ENCODE peak calls at places on chromosomes 4 and X, in eight cellular contexts. One of them, this sample, is unnamed.

GRCh38 chrX:140661657-140662056 is 47.9 kb upstream of the LINC00632 start:
- DNase-seq in CD8-positive, alpha-beta T cell: no peak
- DNase-seq in CD4-positive, CD25-positive, alpha-beta regulatory T cell: no peak
- DNase-seq in coronary artery: no peak
- DNase-seq in transverse colon: no peak
- DNase-seq in Panc1: no peak
- DNase-seq in neuronal stem cell: no peak
- DNase-seq in psoas muscle: no peak
- DNase-seq in this sample: no peak

GRCh38 chrX:12007881-12008280 is 130.4 kb upstream of the FRMPD4 start:
- DNase-seq in CD8-positive, alpha-beta T cell: no peak
- DNase-seq in CD4-positive, CD25-positive, alpha-beta regulatory T cell: peak
- DNase-seq in coronary artery: no peak
- DNase-seq in transverse colon: no peak
- DNase-seq in Panc1: no peak
- DNase-seq in neuronal stem cell: no peak
- DNase-seq in psoas muscle: no peak
- DNase-seq in this sample: peak

GRCh38 chrX:39688576-39689373 is 409.0 kb downstream of the BCOR start:
- DNase-seq in CD8-positive, alpha-beta T cell: no peak
- DNase-seq in CD4-positive, CD25-positive, alpha-beta regulatory T cell: peak
- DNase-seq in coronary artery: peak
- DNase-seq in transverse colon: peak
- DNase-seq in Panc1: no peak
- DNase-seq in neuronal stem cell: peak
- DNase-seq in psoas muscle: peak
- DNase-seq in this sample: no peak

GRCh38 chr4:15677507-15677988 is 4.1 kb upstream of the FAM200B start:
- DNase-seq in CD8-positive, alpha-beta T cell: no peak
- DNase-seq in CD4-positive, CD25-positive, alpha-beta regulatory T cell: no peak
- DNase-seq in coronary artery: no peak
- DNase-seq in transverse colon: peak
- DNase-seq in Panc1: no peak
- DNase-seq in neuronal stem cell: no peak
- DNase-seq in psoas muscle: no peak
- DNase-seq in this sample: peak

GRCh38 chrX:46637937-46638336 is 64.4 kb downstream of the CHST7 start:
- DNase-seq in CD8-positive, alpha-beta T cell: no peak
- DNase-seq in CD4-positive, CD25-positive, alpha-beta regulatory T cell: no peak
- DNase-seq in coronary artery: no peak
- DNase-seq in transverse colon: no peak
- DNase-seq in Panc1: no peak
- DNase-seq in neuronal stem cell: no peak
- DNase-seq in psoas muscle: no peak
- DNase-seq in this sample: peak

GRCh38 chr4:74794341-74794801 is at the start of gene BTC:
- DNase-seq in CD8-positive, alpha-beta T cell: no peak
- DNase-seq in CD4-positive, CD25-positive, alpha-beta regulatory T cell: no peak
- DNase-seq in coronary artery: peak
- DNase-seq in transverse colon: peak
- DNase-seq in Panc1: peak
- DNase-seq in neuronal stem cell: peak
- DNase-seq in psoas muscle: peak
- DNase-seq in this sample: no peak

GRCh38 chrX:22296871-22297270 is 24.2 kb downstream of the CBLL2 start:
- DNase-seq in CD8-positive, alpha-beta T cell: no peak
- DNase-seq in CD4-positive, CD25-positive, alpha-beta regulatory T cell: no peak
- DNase-seq in coronary artery: no peak
- DNase-seq in transverse colon: no peak
- DNase-seq in Panc1: no peak
- DNase-seq in neuronal stem cell: no peak
- DNase-seq in psoas muscle: no peak
- DNase-seq in this sample: no peak

GRCh38 chr4:149493492-149493891 is 322.2 kb downstream of the IQCM start:
- DNase-seq in CD8-positive, alpha-beta T cell: no peak
- DNase-seq in CD4-positive, CD25-positive, alpha-beta regulatory T cell: no peak
- DNase-seq in coronary artery: no peak
- DNase-seq in transverse colon: no peak
- DNase-seq in Panc1: no peak
- DNase-seq in neuronal stem cell: no peak
- DNase-seq in psoas muscle: no peak
- DNase-seq in this sample: no peak

GRCh38 chrX:53481093-53481492 is 46.9 kb upstream of the HSD17B10 start:
- DNase-seq in CD8-positive, alpha-beta T cell: no peak
- DNase-seq in CD4-positive, CD25-positive, alpha-beta regulatory T cell: peak
- DNase-seq in coronary artery: no peak
- DNase-seq in transverse colon: peak
- DNase-seq in Panc1: no peak
- DNase-seq in neuronal stem cell: no peak
- DNase-seq in psoas muscle: no peak
- DNase-seq in this sample: no peak

GRCh38 chr4:77028241-77028640 is 47.5 kb downstream of the CCNI start:
- DNase-seq in CD8-positive, alpha-beta T cell: no peak
- DNase-seq in CD4-positive, CD25-positive, alpha-beta regulatory T cell: peak
- DNase-seq in coronary artery: no peak
- DNase-seq in transverse colon: no peak
- DNase-seq in Panc1: no peak
- DNase-seq in neuronal stem cell: no peak
- DNase-seq in psoas muscle: no peak
- DNase-seq in this sample: no peak

GRCh38 chr4:40124690-40125089 is 68.0 kb downstream of the N4BP2 start:
- DNase-seq in CD8-positive, alpha-beta T cell: no peak
- DNase-seq in CD4-positive, CD25-positive, alpha-beta regulatory T cell: peak
- DNase-seq in coronary artery: no peak
- DNase-seq in transverse colon: no peak
- DNase-seq in Panc1: no peak
- DNase-seq in neuronal stem cell: no peak
- DNase-seq in psoas muscle: no peak
- DNase-seq in this sample: no peak

GRCh38 chr4:94365304-94365703 is 22.7 kb upstream of the HPGDS start:
- DNase-seq in CD8-positive, alpha-beta T cell: no peak
- DNase-seq in CD4-positive, CD25-positive, alpha-beta regulatory T cell: no peak
- DNase-seq in coronary artery: no peak
- DNase-seq in transverse colon: no peak
- DNase-seq in Panc1: no peak
- DNase-seq in neuronal stem cell: no peak
- DNase-seq in psoas muscle: no peak
- DNase-seq in this sample: no peak

GRCh38 chr4:3416270-3416669 is 25.5 kb upstream of the HGFAC start:
- DNase-seq in CD8-positive, alpha-beta T cell: no peak
- DNase-seq in CD4-positive, CD25-positive, alpha-beta regulatory T cell: no peak
- DNase-seq in coronary artery: no peak
- DNase-seq in transverse colon: no peak
- DNase-seq in Panc1: no peak
- DNase-seq in neuronal stem cell: no peak
- DNase-seq in psoas muscle: no peak
- DNase-seq in this sample: no peak

GRCh38 chrX:132153166-132153565 is 25.3 kb upstream of the FRMD7 start:
- DNase-seq in CD8-positive, alpha-beta T cell: no peak
- DNase-seq in CD4-positive, CD25-positive, alpha-beta regulatory T cell: no peak
- DNase-seq in coronary artery: no peak
- DNase-seq in transverse colon: no peak
- DNase-seq in Panc1: no peak
- DNase-seq in neuronal stem cell: no peak
- DNase-seq in psoas muscle: no peak
- DNase-seq in this sample: no peak

GRCh38 chr4:184805462-184806245 is 20.1 kb downstream of the ACSL1 start:
- DNase-seq in CD8-positive, alpha-beta T cell: no peak
- DNase-seq in CD4-positive, CD25-positive, alpha-beta regulatory T cell: no peak
- DNase-seq in coronary artery: no peak
- DNase-seq in transverse colon: peak
- DNase-seq in Panc1: no peak
- DNase-seq in neuronal stem cell: no peak
- DNase-seq in psoas muscle: peak
- DNase-seq in this sample: peak

GRCh38 chrX:72158773-72159172 is 22.8 kb upstream of the PIN4 start:
- DNase-seq in CD8-positive, alpha-beta T cell: no peak
- DNase-seq in CD4-positive, CD25-positive, alpha-beta regulatory T cell: no peak
- DNase-seq in coronary artery: no peak
- DNase-seq in transverse colon: no peak
- DNase-seq in Panc1: no peak
- DNase-seq in neuronal stem cell: no peak
- DNase-seq in psoas muscle: no peak
- DNase-seq in this sample: no peak

GRCh38 chr4:8599657-8600056 is 7.1 kb downstream of the CPZ start:
- DNase-seq in CD8-positive, alpha-beta T cell: no peak
- DNase-seq in CD4-positive, CD25-positive, alpha-beta regulatory T cell: peak
- DNase-seq in coronary artery: no peak
- DNase-seq in transverse colon: no peak
- DNase-seq in Panc1: no peak
- DNase-seq in neuronal stem cell: no peak
- DNase-seq in psoas muscle: no peak
- DNase-seq in this sample: no peak

GRCh38 chr4:123984881-123985280 is 588.3 kb downstream of the SPRY1 start:
- DNase-seq in CD8-positive, alpha-beta T cell: no peak
- DNase-seq in CD4-positive, CD25-positive, alpha-beta regulatory T cell: no peak
- DNase-seq in coronary artery: no peak
- DNase-seq in transverse colon: peak
- DNase-seq in Panc1: no peak
- DNase-seq in neuronal stem cell: no peak
- DNase-seq in psoas muscle: peak
- DNase-seq in this sample: no peak

GRCh38 chrX:53223955-53224859 is 800 bp downstream of the KDM5C start:
- DNase-seq in CD8-positive, alpha-beta T cell: peak
- DNase-seq in CD4-positive, CD25-positive, alpha-beta regulatory T cell: peak
- DNase-seq in coronary artery: no peak
- DNase-seq in transverse colon: peak
- DNase-seq in Panc1: peak
- DNase-seq in neuronal stem cell: no peak
- DNase-seq in psoas muscle: no peak
- DNase-seq in this sample: peak

GRCh38 chr4:60579335-60579734 is 620.8 kb upstream of the ADGRL3 start:
- DNase-seq in CD8-positive, alpha-beta T cell: no peak
- DNase-seq in CD4-positive, CD25-positive, alpha-beta regulatory T cell: no peak
- DNase-seq in coronary artery: no peak
- DNase-seq in transverse colon: no peak
- DNase-seq in Panc1: no peak
- DNase-seq in neuronal stem cell: no peak
- DNase-seq in psoas muscle: no peak
- DNase-seq in this sample: peak

GRCh38 chrX:35006361-35006760 is 63.8 kb downstream of the FAM47B start:
- DNase-seq in CD8-positive, alpha-beta T cell: no peak
- DNase-seq in CD4-positive, CD25-positive, alpha-beta regulatory T cell: no peak
- DNase-seq in coronary artery: no peak
- DNase-seq in transverse colon: no peak
- DNase-seq in Panc1: no peak
- DNase-seq in neuronal stem cell: no peak
- DNase-seq in psoas muscle: no peak
- DNase-seq in this sample: no peak

DNA sequence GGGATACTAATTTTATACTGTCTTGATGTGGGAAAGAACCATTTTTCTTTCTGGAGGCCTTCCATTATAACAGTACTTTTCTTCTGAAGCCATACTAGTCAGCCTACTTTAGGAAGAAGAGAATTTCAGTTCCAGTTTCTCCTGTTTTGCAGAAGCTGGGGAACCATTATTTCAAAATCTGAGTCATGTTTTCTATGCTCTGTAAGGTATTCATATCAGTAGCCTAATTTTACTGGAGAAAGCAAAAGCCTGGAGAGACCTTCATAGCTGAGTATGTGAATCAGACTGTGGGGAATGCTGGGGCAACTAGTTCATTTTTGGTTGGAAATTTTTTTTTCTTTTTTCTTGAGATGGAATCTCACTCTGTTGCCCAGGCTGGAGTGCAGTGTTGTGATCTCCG is 22.4 kb downstream of the AFF1 start:
- DNase-seq in CD8-positive, alpha-beta T cell: no peak
- DNase-seq in CD4-positive, CD25-positive, alpha-beta regulatory T cell: no peak
- DNase-seq in coronary artery: no peak
- DNase-seq in transverse colon: no peak
- DNase-seq in Panc1: no peak
- DNase-seq in neuronal stem cell: no peak
- DNase-seq in psoas muscle: no peak
- DNase-seq in this sample: no peak
- H3K27ac ChIP-seq in CD8-positive, alpha-beta T cell: no peak
- H3K27ac ChIP-seq in CD4-positive, CD25-positive, alpha-beta regulatory T cell: no peak
- H3K27ac ChIP-seq in coronary artery: peak
- H3K27ac ChIP-seq in transverse colon: no peak
- H3K27ac ChIP-seq in Panc1: no peak
- H3K27ac ChIP-seq in neuronal stem cell: peak
- H3K27ac ChIP-seq in psoas muscle: no peak
- H3K27ac ChIP-seq in this sample: no peak

GRCh38 chrX:110002300-110003166 is at the start of gene TMEM164:
- DNase-seq in CD8-positive, alpha-beta T cell: peak
- DNase-seq in CD4-positive, CD25-positive, alpha-beta regulatory T cell: peak
- DNase-seq in coronary artery: peak
- DNase-seq in transverse colon: peak
- DNase-seq in Panc1: peak
- DNase-seq in neuronal stem cell: peak
- DNase-seq in psoas muscle: peak
- DNase-seq in this sample: no peak

GRCh38 chrX:110006161-110006560 is 3.2 kb downstream of the TMEM164 start:
- DNase-seq in CD8-positive, alpha-beta T cell: no peak
- DNase-seq in CD4-positive, CD25-positive, alpha-beta regulatory T cell: no peak
- DNase-seq in coronary artery: no peak
- DNase-seq in transverse colon: no peak
- DNase-seq in Panc1: no peak
- DNase-seq in neuronal stem cell: no peak
- DNase-seq in psoas muscle: no peak
- DNase-seq in this sample: no peak

GRCh38 chrX:110003167-110004156 is 548 bp downstream of the TMEM164 start:
- DNase-seq in CD8-positive, alpha-beta T cell: no peak
- DNase-seq in CD4-positive, CD25-positive, alpha-beta regulatory T cell: peak
- DNase-seq in coronary artery: no peak
- DNase-seq in transverse colon: peak
- DNase-seq in Panc1: no peak
- DNase-seq in neuronal stem cell: no peak
- DNase-seq in psoas muscle: peak
- DNase-seq in this sample: no peak

GRCh38 chrX:110004970-110005369 is 2.1 kb downstream of the TMEM164 start:
- DNase-seq in CD8-positive, alpha-beta T cell: no peak
- DNase-seq in CD4-positive, CD25-positive, alpha-beta regulatory T cell: no peak
- DNase-seq in coronary artery: no peak
- DNase-seq in transverse colon: no peak
- DNase-seq in Panc1: no peak
- DNase-seq in neuronal stem cell: no peak
- DNase-seq in psoas muscle: no peak
- DNase-seq in this sample: no peak

GRCh38 chrX:110004210-110004609 is 1.3 kb downstream of the TMEM164 start:
- DNase-seq in CD8-positive, alpha-beta T cell: no peak
- DNase-seq in CD4-positive, CD25-positive, alpha-beta regulatory T cell: no peak
- DNase-seq in coronary artery: no peak
- DNase-seq in transverse colon: peak
- DNase-seq in Panc1: no peak
- DNase-seq in neuronal stem cell: no peak
- DNase-seq in psoas muscle: peak
- DNase-seq in this sample: no peak
- H3K27ac ChIP-seq in CD8-positive, alpha-beta T cell: no peak
- H3K27ac ChIP-seq in CD4-positive, CD25-positive, alpha-beta regulatory T cell: no peak
- H3K27ac ChIP-seq in coronary artery: no peak
- H3K27ac ChIP-seq in transverse colon: peak
- H3K27ac ChIP-seq in Panc1: no peak
- H3K27ac ChIP-seq in neuronal stem cell: no peak
- H3K27ac ChIP-seq in psoas muscle: peak
- H3K27ac ChIP-seq in this sample: no peak

GRCh38 chr4:1821679-1822567 is 28.8 kb downstream of the FGFR3 start:
- DNase-seq in CD8-positive, alpha-beta T cell: no peak
- DNase-seq in CD4-positive, CD25-positive, alpha-beta regulatory T cell: no peak
- DNase-seq in coronary artery: no peak
- DNase-seq in transverse colon: no peak
- DNase-seq in Panc1: no peak
- DNase-seq in neuronal stem cell: no peak
- DNase-seq in psoas muscle: no peak
- DNase-seq in this sample: no peak
- H3K27ac ChIP-seq in CD8-positive, alpha-beta T cell: no peak
- H3K27ac ChIP-seq in CD4-positive, CD25-positive, alpha-beta regulatory T cell: no peak
- H3K27ac ChIP-seq in coronary artery: no peak
- H3K27ac ChIP-seq in transverse colon: no peak
- H3K27ac ChIP-seq in Panc1: no peak
- H3K27ac ChIP-seq in neuronal stem cell: no peak
- H3K27ac ChIP-seq in psoas muscle: no peak
- H3K27ac ChIP-seq in this sample: no peak

GRCh38 chrX:17206584-17206983 is 168.4 kb upstream of the NHS start:
- DNase-seq in CD8-positive, alpha-beta T cell: no peak
- DNase-seq in CD4-positive, CD25-positive, alpha-beta regulatory T cell: no peak
- DNase-seq in coronary artery: no peak
- DNase-seq in transverse colon: no peak
- DNase-seq in Panc1: no peak
- DNase-seq in neuronal stem cell: no peak
- DNase-seq in psoas muscle: no peak
- DNase-seq in this sample: no peak
- H3K27ac ChIP-seq in CD8-positive, alpha-beta T cell: no peak
- H3K27ac ChIP-seq in CD4-positive, CD25-positive, alpha-beta regulatory T cell: no peak
- H3K27ac ChIP-seq in coronary artery: no peak
- H3K27ac ChIP-seq in transverse colon: no peak
- H3K27ac ChIP-seq in Panc1: no peak
- H3K27ac ChIP-seq in neuronal stem cell: no peak
- H3K27ac ChIP-seq in psoas muscle: no peak
- H3K27ac ChIP-seq in this sample: no peak

This sample was measured in keratinocyte.